ENCODE peak calls at places on chromosome 20, in seven cellular contexts. W is AG04449, G is A172, E is HEK293T, O is cardiac fibroblast, H is left ventricle myocardium superior, U is HTR-8/SVneo. R is an unnamed sample.
A peak's percentile ranks its signal among the peaks of the same experiment; 100 is the strongest.

GRCh38 chr20:58229198-58229802 is 847 bp upstream of the ANKRD60 start:
- DNase-seq in W (no peak), G (no peak), E (no peak), O (no peak), H (no peak), U (no peak), R (no peak)

GRCh38 chr20:49543071-49543857 is 24.7 kb downstream of the PTGIS start:
- DNase-seq in W (no peak), G (no peak), E (no peak), O (no peak), H (no peak), U (no peak), R (no peak)

GRCh38 chr20:4814696-4815252 is 93.1 kb downstream of the PRND start:
- DNase-seq in W (no peak), G (no peak), E (no peak), O (no peak), H (peak; percentile 57), U (no peak), R (no peak)

GRCh38 chr20:58852559-58853271 is at the start of gene GNAS:
- DNase-seq in W (no peak), G (no peak), E (no peak), O (peak; percentile 75), H (peak; percentile 79), U (no peak), R (peak; percentile 70)

GRCh38 chr20:50267866-50268219 is 77.2 kb downstream of the CEBPB start:
- DNase-seq in W (no peak), G (no peak), E (no peak), O (no peak), H (no peak), U (no peak), R (no peak)

GRCh38 chr20:32585519-32586127 is 490 bp upstream of the NOL4L start:
- DNase-seq in W (no peak), G (no peak), E (no peak), O (no peak), H (no peak), U (no peak), R (no peak)

GRCh38 chr20:14667241-14667640 is 329.8 kb upstream of the FLRT3 start:
- DNase-seq in W (no peak), G (no peak), E (no peak), O (no peak), H (no peak), U (no peak), R (no peak)

GRCh38 chr20:51573576-51574243 is 31.2 kb upstream of the NFATC2 start:
- DNase-seq in W (no peak), G (no peak), E (no peak), O (peak; percentile 57), H (no peak), U (no peak), R (no peak)

GRCh38 chr20:16445482-16445881 is 127.8 kb downstream of the KIF16B start:
- DNase-seq in W (no peak), G (no peak), E (no peak), O (no peak), H (no peak), U (no peak), R (no peak)

R was measured in NCI-H1930.